ENCODE peak calls at places on chromosome 1, in ten cellular contexts. J is CD4-positive, CD25-positive, alpha-beta regulatory T cell; K is hippocampal formation; N is activated naive CD8-positive, alpha-beta T cell treated with anti-CD3 and anti-CD28 coated beads, Interleukin-2, amount 50 U/mL, for 16 hours; E is activated CD4-positive, alpha-beta T cell treated with anti-CD3 and anti-CD28 coated beads for 24 hours; O is activated T-helper 9 cell treated with anti-CD3 and anti-CD28 coated beads, Interleukin-2, amount 50 U/mL, for 16 hours; S is renal cortical epithelial cell; L is HEK293T; F is thoracic aorta; P is non-pigmented ciliary epithelial cell. U is an unnamed sample.

GRCh38 chr1:76951185-76951584 is 83.9 kb downstream of the ST6GALNAC5 start:
- DNase-seq in J (no peak), K (no peak), N (no peak), E (no peak), O (no peak), S (peak; percentile 31), L (no peak), F (no peak), P (no peak), U (peak; percentile 16)

GRCh38 chr1:41351262-41352151 is 9.7 kb upstream of the FOXO6 start:
- DNase-seq in J (no peak), K (no peak), N (no peak), E (no peak), O (no peak), S (no peak), L (no peak), F (no peak), P (no peak), U (no peak)

GRCh38 chr1:45499415-45499769 is 481 bp downstream of the CCDC163 start:
- DNase-seq in J (no peak), K (no peak), N (no peak), E (no peak), O (no peak), S (no peak), L (no peak), F (no peak), P (no peak), U (no peak)

GRCh38 chr1:192516776-192517297 is 58.7 kb upstream of the RGS1 start:
- DNase-seq in J (peak; percentile 90), K (no peak), N (peak; percentile 21), E (no peak), O (peak; percentile 28), S (peak; percentile 67), L (no peak), F (no peak), P (peak; percentile 67), U (no peak)

GRCh38 chr1:172778461-172779455 is 119.9 kb downstream of the FASLG start:
- DNase-seq in J (peak; percentile 58), K (no peak), N (no peak), E (no peak), O (no peak), S (no peak), L (peak; percentile 26), F (no peak), P (no peak), U (no peak)

GRCh38 chr1:205965039-205965630 is 21.9 kb upstream of the SLC26A9 start:
- DNase-seq in J (no peak), K (no peak), N (no peak), E (no peak), O (no peak), S (no peak), L (no peak), F (no peak), P (no peak), U (peak; percentile 87)

GRCh38 chr1:155171836-155172731 is 1.0 kb downstream of the KRTCAP2 start:
- DNase-seq in J (no peak), K (no peak), N (no peak), E (no peak), O (peak; percentile 32), S (no peak), L (no peak), F (no peak), P (no peak), U (no peak)

GRCh38 chr1:96076589-96076988 is 645.0 kb upstream of the PTBP2 start:
- DNase-seq in J (no peak), K (no peak), N (no peak), E (no peak), O (no peak), S (no peak), L (no peak), F (no peak), P (no peak), U (no peak)

GRCh38 chr1:100462291-100463040 is 75.5 kb upstream of the GPR88 start:
- DNase-seq in J (no peak), K (no peak), N (no peak), E (no peak), O (no peak), S (no peak), L (no peak), F (no peak), P (no peak), U (no peak)

GRCh38 chr1:244450597-244451538 is 841 bp downstream of the ADSS2 start:
- DNase-seq in J (peak; percentile 79), K (peak; percentile 63), N (peak; percentile 27), E (peak; percentile 31), O (peak; percentile 53), S (peak; percentile 32), L (peak; percentile 35), F (no peak), P (no peak), U (no peak)

GRCh38 chr1:194300340-194300739 is 1113.9 kb upstream of the B3GALT2 start:
- DNase-seq in J (no peak), K (no peak), N (no peak), E (no peak), O (no peak), S (no peak), L (no peak), F (no peak), P (no peak), U (no peak)

GRCh38 chr1:91746728-91747338 is 139.1 kb downstream of the TGFBR3 start:
- DNase-seq in J (no peak), K (no peak), N (no peak), E (no peak), O (no peak), S (no peak), L (no peak), F (no peak), P (no peak), U (no peak)

GRCh38 chr1:152003846-152004442 is 10.3 kb upstream of the S100A10 start:
- DNase-seq in J (peak; percentile 55), K (no peak), N (no peak), E (no peak), O (no peak), S (no peak), L (no peak), F (no peak), P (no peak), U (no peak)

GRCh38 chr1:220182656-220183055 is 88.7 kb downstream of the IARS2 start:
- DNase-seq in J (no peak), K (no peak), N (no peak), E (no peak), O (no peak), S (no peak), L (no peak), F (no peak), P (no peak), U (no peak)

GRCh38 chr1:246794261-246795093 is 70.3 kb downstream of the SCCPDH start:
- DNase-seq in J (no peak), K (no peak), N (no peak), E (no peak), O (no peak), S (no peak), L (no peak), F (no peak), P (no peak), U (no peak)

GRCh38 chr1:243507001-243507671 is 251.3 kb downstream of the SDCCAG8 start:
- DNase-seq in J (no peak), K (peak; percentile 20), N (no peak), E (no peak), O (no peak), S (no peak), L (no peak), F (no peak), P (no peak), U (no peak)

GRCh38 chr1:97461782-97462181 is 459.1 kb downstream of the DPYD start:
- DNase-seq in J (no peak), K (no peak), N (no peak), E (no peak), O (no peak), S (peak; percentile 34), L (no peak), F (no peak), P (no peak), U (no peak)

GRCh38 chr1:51192213-51192843 is 43.7 kb upstream of the RNF11 start:
- DNase-seq in J (peak; percentile 72), K (peak; percentile 46), N (peak; percentile 21), E (peak; percentile 50), O (peak; percentile 8), S (peak; percentile 72), L (peak; percentile 52), F (peak; percentile 13), P (peak; percentile 34), U (no peak)

GRCh38 chr1:178796013-178796412 is 71.0 kb downstream of the RALGPS2 start:
- DNase-seq in J (no peak), K (no peak), N (no peak), E (no peak), O (no peak), S (no peak), L (no peak), F (no peak), P (no peak), U (no peak)

U was measured in NCI-H1930.